ENCODE peak calls at places on chromosomes 13 and 19, in eight cellular contexts. One of them, this sample, is unnamed.

GRCh38 chr19:14550201-14550754 is 20.9 kb downstream of the TECR start:
- DNase-seq in GM23338: no peak
- DNase-seq in RWPE2: peak
- DNase-seq in neural crest cell: no peak
- DNase-seq in HFF-Myc: no peak
- DNase-seq in lung: no peak
- DNase-seq in fibroblast of mammary gland: peak
- DNase-seq in PC-9: peak
- DNase-seq in this sample: no peak

GRCh38 chr13:19634129-19634740 is 776 bp downstream of the MPHOSPH8 start:
- DNase-seq in GM23338: peak
- DNase-seq in RWPE2: no peak
- DNase-seq in neural crest cell: no peak
- DNase-seq in HFF-Myc: no peak
- DNase-seq in lung: no peak
- DNase-seq in fibroblast of mammary gland: peak
- DNase-seq in PC-9: peak
- DNase-seq in this sample: no peak

GRCh38 chr19:49338691-49339363 is 3.6 kb downstream of the CD37 start:
- DNase-seq in GM23338: peak
- DNase-seq in RWPE2: peak
- DNase-seq in neural crest cell: peak
- DNase-seq in HFF-Myc: no peak
- DNase-seq in lung: peak
- DNase-seq in fibroblast of mammary gland: no peak
- DNase-seq in PC-9: peak
- DNase-seq in this sample: peak

GRCh38 chr13:112132142-112132541 is 65.2 kb downstream of the SOX1 start:
- DNase-seq in GM23338: no peak
- DNase-seq in RWPE2: no peak
- DNase-seq in neural crest cell: no peak
- DNase-seq in HFF-Myc: no peak
- DNase-seq in lung: no peak
- DNase-seq in fibroblast of mammary gland: no peak
- DNase-seq in PC-9: no peak
- DNase-seq in this sample: no peak

GRCh38 chr19:46221981-46222610 is 7.4 kb upstream of the IGFL1 start:
- DNase-seq in GM23338: peak
- DNase-seq in RWPE2: peak
- DNase-seq in neural crest cell: no peak
- DNase-seq in HFF-Myc: no peak
- DNase-seq in lung: peak
- DNase-seq in fibroblast of mammary gland: peak
- DNase-seq in PC-9: peak
- DNase-seq in this sample: no peak

GRCh38 chr13:28636078-28636477 is 22.9 kb upstream of the POMP start:
- DNase-seq in GM23338: no peak
- DNase-seq in RWPE2: no peak
- DNase-seq in neural crest cell: no peak
- DNase-seq in HFF-Myc: no peak
- DNase-seq in lung: no peak
- DNase-seq in fibroblast of mammary gland: peak
- DNase-seq in PC-9: no peak
- DNase-seq in this sample: no peak

GRCh38 chr13:60611523-60611922 is 214.5 kb downstream of the TDRD3 start:
- DNase-seq in GM23338: no peak
- DNase-seq in RWPE2: no peak
- DNase-seq in neural crest cell: no peak
- DNase-seq in HFF-Myc: no peak
- DNase-seq in lung: no peak
- DNase-seq in fibroblast of mammary gland: no peak
- DNase-seq in PC-9: no peak
- DNase-seq in this sample: no peak

GRCh38 chr13:110000534-110001345 is 214.4 kb upstream of the IRS2 start:
- DNase-seq in GM23338: no peak
- DNase-seq in RWPE2: no peak
- DNase-seq in neural crest cell: no peak
- DNase-seq in HFF-Myc: no peak
- DNase-seq in lung: no peak
- DNase-seq in fibroblast of mammary gland: peak
- DNase-seq in PC-9: no peak
- DNase-seq in this sample: no peak

GRCh38 chr19:44476559-44477408 is 23.5 kb downstream of the ZNF180 start:
- DNase-seq in GM23338: peak
- DNase-seq in RWPE2: no peak
- DNase-seq in neural crest cell: no peak
- DNase-seq in HFF-Myc: no peak
- DNase-seq in lung: no peak
- DNase-seq in fibroblast of mammary gland: peak
- DNase-seq in PC-9: peak
- DNase-seq in this sample: no peak

GRCh38 chr13:62418872-62419271 is 1003.2 kb upstream of the PCDH20 start:
- DNase-seq in GM23338: no peak
- DNase-seq in RWPE2: no peak
- DNase-seq in neural crest cell: no peak
- DNase-seq in HFF-Myc: no peak
- DNase-seq in lung: no peak
- DNase-seq in fibroblast of mammary gland: peak
- DNase-seq in PC-9: no peak
- DNase-seq in this sample: no peak

GRCh38 chr13:76425930-76426329 is 460.3 kb downstream of the KCTD12 start:
- DNase-seq in GM23338: no peak
- DNase-seq in RWPE2: no peak
- DNase-seq in neural crest cell: no peak
- DNase-seq in HFF-Myc: peak
- DNase-seq in lung: no peak
- DNase-seq in fibroblast of mammary gland: peak
- DNase-seq in PC-9: no peak
- DNase-seq in this sample: no peak

GRCh38 chr19:48928164-48929005 is 5.1 kb upstream of the DHDH start:
- DNase-seq in GM23338: no peak
- DNase-seq in RWPE2: no peak
- DNase-seq in neural crest cell: no peak
- DNase-seq in HFF-Myc: no peak
- DNase-seq in lung: peak
- DNase-seq in fibroblast of mammary gland: peak
- DNase-seq in PC-9: no peak
- DNase-seq in this sample: no peak

GRCh38 chr13:90591927-90592268 is 755.6 kb upstream of the MIR17HG start:
- DNase-seq in GM23338: peak
- DNase-seq in RWPE2: no peak
- DNase-seq in neural crest cell: no peak
- DNase-seq in HFF-Myc: no peak
- DNase-seq in lung: no peak
- DNase-seq in fibroblast of mammary gland: no peak
- DNase-seq in PC-9: no peak
- DNase-seq in this sample: no peak

GRCh38 chr13:32538234-32538620 is 368 bp downstream of the N4BP2L2 start:
- DNase-seq in GM23338: no peak
- DNase-seq in RWPE2: no peak
- DNase-seq in neural crest cell: peak
- DNase-seq in HFF-Myc: no peak
- DNase-seq in lung: peak
- DNase-seq in fibroblast of mammary gland: peak
- DNase-seq in PC-9: no peak
- DNase-seq in this sample: no peak

GRCh38 chr13:99380402-99380801 is 73.2 kb upstream of the GPR183 start:
- DNase-seq in GM23338: no peak
- DNase-seq in RWPE2: no peak
- DNase-seq in neural crest cell: no peak
- DNase-seq in HFF-Myc: no peak
- DNase-seq in lung: no peak
- DNase-seq in fibroblast of mammary gland: no peak
- DNase-seq in PC-9: no peak
- DNase-seq in this sample: no peak

GRCh38 chr13:60584976-60585375 is 188.0 kb downstream of the TDRD3 start:
- DNase-seq in GM23338: peak
- DNase-seq in RWPE2: no peak
- DNase-seq in neural crest cell: peak
- DNase-seq in HFF-Myc: no peak
- DNase-seq in lung: no peak
- DNase-seq in fibroblast of mammary gland: peak
- DNase-seq in PC-9: peak
- DNase-seq in this sample: no peak

GRCh38 chr13:35648109-35648508 is 171.6 kb upstream of the MAB21L1 start:
- DNase-seq in GM23338: no peak
- DNase-seq in RWPE2: no peak
- DNase-seq in neural crest cell: no peak
- DNase-seq in HFF-Myc: no peak
- DNase-seq in lung: no peak
- DNase-seq in fibroblast of mammary gland: peak
- DNase-seq in PC-9: no peak
- DNase-seq in this sample: no peak

GRCh38 chr13:102657630-102658029 is 37.2 kb downstream of the METTL21C start:
- DNase-seq in GM23338: no peak
- DNase-seq in RWPE2: no peak
- DNase-seq in neural crest cell: no peak
- DNase-seq in HFF-Myc: no peak
- DNase-seq in lung: no peak
- DNase-seq in fibroblast of mammary gland: peak
- DNase-seq in PC-9: no peak
- DNase-seq in this sample: no peak
- TF ChIP-seq CTCF in GM23338: no peak
- TF ChIP-seq CTCF in RWPE2: peak
- TF ChIP-seq CTCF in neural crest cell: peak
- TF ChIP-seq CTCF in HFF-Myc: no peak
- TF ChIP-seq CTCF in lung: no peak
- TF ChIP-seq CTCF in fibroblast of mammary gland: peak
- TF ChIP-seq CTCF in PC-9: peak
- TF ChIP-seq CTCF in this sample: no peak

GRCh38 chr13:59487883-59488282 is 675.8 kb downstream of the DIAPH3 start:
- DNase-seq in GM23338: no peak
- DNase-seq in RWPE2: no peak
- DNase-seq in neural crest cell: no peak
- DNase-seq in HFF-Myc: no peak
- DNase-seq in lung: no peak
- DNase-seq in fibroblast of mammary gland: no peak
- DNase-seq in PC-9: no peak
- DNase-seq in this sample: no peak
- TF ChIP-seq CTCF in GM23338: peak
- TF ChIP-seq CTCF in RWPE2: no peak
- TF ChIP-seq CTCF in neural crest cell: no peak
- TF ChIP-seq CTCF in HFF-Myc: peak
- TF ChIP-seq CTCF in lung: no peak
- TF ChIP-seq CTCF in fibroblast of mammary gland: no peak
- TF ChIP-seq CTCF in PC-9: no peak
- TF ChIP-seq CTCF in this sample: no peak

DNA sequence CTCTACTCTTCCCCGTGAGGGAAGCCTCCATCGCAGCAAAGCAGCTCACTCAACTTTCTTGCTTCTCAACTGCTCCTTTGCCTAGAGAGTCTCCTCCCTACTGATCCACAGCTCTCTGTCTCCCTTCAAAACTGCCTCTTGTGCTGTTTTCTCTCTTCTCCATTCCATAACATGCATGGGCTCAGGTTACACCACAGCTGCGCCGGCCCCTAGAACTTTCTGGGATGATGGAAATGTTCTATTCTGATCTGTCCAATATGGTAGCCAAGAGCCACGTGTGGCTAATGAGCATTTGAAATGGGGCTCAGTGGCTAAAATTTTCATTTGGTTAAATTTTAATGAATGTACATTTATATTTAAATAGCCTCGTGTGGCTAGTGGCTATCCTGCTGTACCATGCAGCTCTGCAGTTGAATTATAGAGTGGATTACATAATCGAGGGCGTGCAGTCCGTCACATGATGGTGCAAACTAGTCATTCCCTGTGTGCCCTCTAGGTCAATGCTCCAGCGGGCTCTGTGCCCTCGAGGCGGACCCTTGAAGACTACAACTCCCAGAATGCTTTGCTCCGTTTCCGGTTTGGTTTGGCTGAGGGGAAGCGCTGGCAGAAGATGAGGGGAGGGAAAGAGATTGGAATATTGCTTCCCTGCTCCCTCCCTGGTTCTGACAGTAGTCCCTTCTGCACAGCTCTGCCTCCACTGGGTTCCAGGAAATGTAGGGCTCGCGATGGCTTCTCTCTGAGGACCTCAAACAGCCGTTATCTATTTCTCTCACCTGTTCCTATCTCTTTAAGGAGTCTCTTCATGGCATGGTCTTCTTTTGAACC is 109.8 kb downstream of the CACNA1A start:
- DNase-seq in GM23338: peak
- DNase-seq in RWPE2: no peak
- DNase-seq in neural crest cell: peak
- DNase-seq in HFF-Myc: peak
- DNase-seq in lung: peak
- DNase-seq in fibroblast of mammary gland: peak
- DNase-seq in PC-9: peak
- DNase-seq in this sample: no peak
- TF ChIP-seq CTCF in GM23338: no peak
- TF ChIP-seq CTCF in RWPE2: no peak
- TF ChIP-seq CTCF in neural crest cell: no peak
- TF ChIP-seq CTCF in HFF-Myc: no peak
- TF ChIP-seq CTCF in lung: no peak
- TF ChIP-seq CTCF in fibroblast of mammary gland: no peak
- TF ChIP-seq CTCF in PC-9: no peak
- TF ChIP-seq CTCF in this sample: no peak

GRCh38 chr13:46289260-46289955 is 77.7 kb downstream of the LRRC63 start:
- DNase-seq in GM23338: no peak
- DNase-seq in RWPE2: no peak
- DNase-seq in neural crest cell: no peak
- DNase-seq in HFF-Myc: no peak
- DNase-seq in lung: no peak
- DNase-seq in fibroblast of mammary gland: no peak
- DNase-seq in PC-9: no peak
- DNase-seq in this sample: no peak
- TF ChIP-seq CTCF in GM23338: no peak
- TF ChIP-seq CTCF in RWPE2: peak
- TF ChIP-seq CTCF in neural crest cell: no peak
- TF ChIP-seq CTCF in HFF-Myc: no peak
- TF ChIP-seq CTCF in lung: no peak
- TF ChIP-seq CTCF in fibroblast of mammary gland: no peak
- TF ChIP-seq CTCF in PC-9: peak
- TF ChIP-seq CTCF in this sample: no peak

DNA sequence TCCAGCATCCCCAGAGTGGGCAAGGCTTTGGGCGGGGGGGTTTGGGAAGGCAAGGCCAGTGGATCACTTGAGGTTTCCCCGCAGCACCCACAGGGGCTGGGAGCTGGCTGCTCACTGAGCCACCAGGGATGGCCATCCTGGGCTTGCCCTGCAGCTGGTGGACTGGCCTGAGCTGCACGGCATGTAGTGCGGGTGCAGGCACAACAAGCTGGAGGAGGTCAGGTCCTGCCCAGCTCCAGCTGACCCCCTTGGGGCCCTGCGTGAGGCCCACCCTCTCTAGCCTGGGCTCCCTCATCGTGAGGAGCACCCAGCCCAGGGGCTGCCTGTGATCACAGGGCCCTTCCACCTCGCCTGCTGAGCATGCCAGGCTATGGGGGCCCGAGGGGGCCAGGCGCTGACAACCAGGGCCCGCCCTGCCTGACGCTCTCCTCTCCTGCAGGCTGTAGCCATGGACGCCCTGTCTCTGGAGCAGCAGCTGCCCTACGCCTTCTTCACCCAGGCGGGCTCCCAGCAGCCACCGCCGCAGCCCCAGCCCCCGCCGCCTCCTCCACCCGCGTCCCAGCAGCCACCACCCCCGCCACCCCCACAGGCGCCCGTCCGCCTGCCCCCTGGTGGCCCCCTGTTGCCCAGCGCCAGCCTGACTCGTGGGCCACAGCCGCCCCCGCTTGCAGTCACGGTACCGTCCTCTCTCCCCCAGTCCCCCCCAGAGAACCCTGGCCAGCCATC is 22.9 kb downstream of the COMP start:
- DNase-seq in GM23338: peak
- DNase-seq in RWPE2: no peak
- DNase-seq in neural crest cell: no peak
- DNase-seq in HFF-Myc: no peak
- DNase-seq in lung: no peak
- DNase-seq in fibroblast of mammary gland: no peak
- DNase-seq in PC-9: no peak
- DNase-seq in this sample: no peak
- TF ChIP-seq CTCF in GM23338: peak
- TF ChIP-seq CTCF in RWPE2: no peak
- TF ChIP-seq CTCF in neural crest cell: no peak
- TF ChIP-seq CTCF in HFF-Myc: no peak
- TF ChIP-seq CTCF in lung: no peak
- TF ChIP-seq CTCF in fibroblast of mammary gland: no peak
- TF ChIP-seq CTCF in PC-9: no peak
- TF ChIP-seq CTCF in this sample: no peak

This sample was measured in activated B cell treated with CpG ODN at 0.5 μM for 24 hours.